ENCODE peak calls at places on chromosomes 12 and 14, in four cellular contexts. W is CD8-positive, alpha-beta T cell; K is HepG2; J is left ventricle myocardium inferior. F is an unnamed sample.

GRCh38 chr14:36365766-36366165 is 45.3 kb upstream of the MBIP start:
- DNase-seq in J (no peak), W (no peak), K (no peak), F (no peak)

GRCh38 chr12:94047781-94048567 is 100.4 kb upstream of the PLXNC1 start:
- DNase-seq in W (no peak), J (no peak), K (no peak), F (no peak)

GRCh38 chr12:1507308-1507707 is 87.1 kb downstream of the FBXL14 start:
- DNase-seq in K (no peak), J (no peak), W (no peak), F (no peak)

GRCh38 chr12:89960011-89960507 is 251.4 kb upstream of the ATP2B1 start:
- DNase-seq in W (no peak), J (no peak), K (no peak), F (peak; percentile 44)

GRCh38 chr12:124917135-124917840 is 2.8 kb upstream of the UBC start:
- DNase-seq in J (peak; percentile 97), K (peak; percentile 99), W (peak; percentile 91), F (peak; percentile 95)

GRCh38 chr12:115857923-115858322 is 419.6 kb downstream of the MED13L start:
- DNase-seq in W (no peak), J (peak; percentile 59), K (no peak), F (no peak)

GRCh38 chr12:109020750-109021380 is at the start of gene SVOP:
- DNase-seq in J (peak; percentile 82), W (no peak), K (peak; percentile 63), F (peak; percentile 23)

GRCh38 chr12:84874125-84874824 is 38.3 kb downstream of the SLC6A15 start:
- DNase-seq in K (peak; percentile 38), J (no peak), W (no peak), F (no peak)

GRCh38 chr12:42953021-42953420 is 363.5 kb upstream of the PRICKLE1 start:
- DNase-seq in J (no peak), W (no peak), K (no peak), F (no peak)

GRCh38 chr12:62192486-62193250 is 67.5 kb upstream of the USP15 start:
- DNase-seq in W (peak; percentile 60), K (peak; percentile 71), J (peak; percentile 15), F (peak; percentile 46)

GRCh38 chr12:1481326-1481725 is 113.1 kb downstream of the FBXL14 start:
- DNase-seq in K (no peak), W (no peak), J (no peak), F (no peak)

GRCh38 chr12:109763201-109763841 is 49.7 kb downstream of the FAM222A start:
- DNase-seq in J (no peak), K (no peak), W (peak; percentile 40), F (no peak)

GRCh38 chr14:36874396-36875138 is 212.9 kb downstream of the PAX9 start:
- DNase-seq in W (no peak), K (no peak), J (no peak), F (no peak)

GRCh38 chr14:63833728-63834127 is 19.1 kb upstream of the SYNE2 start:
- DNase-seq in J (no peak), W (no peak), K (no peak), F (no peak)

GRCh38 chr14:95504135-95505029 is 12.1 kb downstream of the SYNE3 start:
- DNase-seq in J (no peak), W (no peak), K (no peak), F (peak; percentile 56)

GRCh38 chr12:28340261-28340660 is 150.0 kb downstream of the CCDC91 start:
- DNase-seq in K (no peak), J (no peak), W (no peak), F (no peak)

GRCh38 chr12:110199360-110200123 is 75.4 kb downstream of the IFT81 start:
- DNase-seq in J (no peak), K (peak; percentile 88), W (no peak), F (peak; percentile 3)

GRCh38 chr14:24131549-24131966 is 1.1 kb downstream of the FITM1 start:
- DNase-seq in W (no peak), K (no peak), J (no peak), F (no peak)

GRCh38 chr12:103312742-103313354 is 182.9 kb downstream of the C12orf42 start:
- DNase-seq in J (no peak), W (no peak), K (no peak), F (no peak)

GRCh38 chr12:43278268-43278832 is 273.7 kb downstream of the ADAMTS20 start:
- DNase-seq in J (no peak), K (no peak), W (no peak), F (peak; percentile 17)

GRCh38 chr14:104277416-104278213 is 139.2 kb downstream of the KIF26A start:
- DNase-seq in K (no peak), W (no peak), J (peak; percentile 11), F (no peak)

GRCh38 chr12:104680070-104680469 is 223.3 kb downstream of the CHST11 start:
- DNase-seq in W (no peak), K (peak; percentile 11), J (no peak), F (no peak)

GRCh38 chr12:114774181-114774580 is 90.2 kb upstream of the TBX3 start:
- DNase-seq in W (no peak), J (no peak), K (peak; percentile 67), F (no peak)

GRCh38 chr12:108589028-108589839 is 8.7 kb downstream of the TMEM119 start:
- DNase-seq in K (no peak), J (no peak), W (no peak), F (no peak)

GRCh38 chr12:126668538-126668937 is 1598.4 kb upstream of the TMEM132C start:
- DNase-seq in W (no peak), K (no peak), J (no peak), F (no peak)

GRCh38 chr12:43318002-43318401 is 234.0 kb downstream of the ADAMTS20 start:
- DNase-seq in W (no peak), K (no peak), J (no peak), F (no peak)

GRCh38 chr14:100381386-100382105 is 58.4 kb downstream of the SLC25A47 start:
- DNase-seq in J (no peak), W (no peak), K (no peak), F (no peak)

GRCh38 chr12:32533971-32534590 is 134.7 kb downstream of the FGD4 start:
- DNase-seq in J (peak; percentile 31), W (no peak), K (peak; percentile 94), F (no peak)

GRCh38 chr14:44955528-44955927 is 6.2 kb downstream of the KLHL28 start:
- DNase-seq in W (no peak), J (no peak), K (no peak), F (no peak)

GRCh38 chr12:39816671-39817185 is 197.1 kb upstream of the ABCD2 start:
- DNase-seq in J (no peak), K (no peak), W (no peak), F (no peak)

GRCh38 chr12:138171-138897 is 71.8 kb downstream of the IQSEC3 start:
- DNase-seq in J (no peak), W (no peak), K (no peak), F (no peak)

GRCh38 chr12:120496353-120497340 is 734 bp downstream of the DYNLL1 start:
- DNase-seq in W (peak; percentile 57), J (peak; percentile 70), K (no peak), F (peak; percentile 63)

DNA sequence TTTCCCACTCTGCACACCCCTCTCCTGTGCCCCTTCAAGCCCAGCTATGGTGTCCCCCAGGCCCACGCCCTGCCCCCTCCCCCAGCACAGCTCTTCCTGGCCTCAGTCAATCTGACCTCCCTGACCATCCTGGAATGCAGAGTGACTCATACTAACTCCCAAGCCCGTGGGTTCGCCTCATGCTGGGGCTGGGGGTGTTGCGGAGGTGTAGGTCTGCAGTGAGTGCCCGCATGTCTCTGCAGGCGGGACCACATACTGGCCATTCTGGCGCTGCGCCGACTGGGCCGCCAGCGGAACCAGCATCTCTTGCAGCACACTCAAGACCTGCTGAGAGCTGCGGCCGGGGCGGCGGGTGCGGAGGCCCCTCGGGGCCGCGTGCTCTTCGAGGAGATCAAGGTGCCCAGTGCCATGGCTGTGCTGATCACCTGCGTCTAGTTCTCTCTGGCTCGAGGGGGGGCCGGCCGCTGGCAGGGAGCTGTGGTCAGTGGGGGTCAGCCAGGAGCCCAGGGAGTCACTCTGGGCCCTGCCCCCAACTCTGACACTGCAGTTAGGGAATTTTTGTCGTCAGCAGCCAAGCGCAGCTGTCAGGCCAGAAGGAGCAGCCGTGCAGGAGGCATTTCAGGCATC is 13.4 kb upstream of the TNFAIP2 start:
- DNase-seq in W (no peak), J (no peak), K (peak; percentile 73), F (no peak)
- H3K4me3 ChIP-seq in W (no peak overlapping the region), J (no peak overlapping the region), K (no peak overlapping the region), F (no peak overlapping the region)

GRCh38 chr12:29521951-29522350 is 24.5 kb upstream of the OVCH1 start:
- DNase-seq in W (no peak), K (no peak), J (no peak), F (no peak)

GRCh38 chr12:29518407-29518806 is 20.9 kb upstream of the OVCH1 start:
- DNase-seq in W (no peak), J (no peak), K (no peak), F (no peak)

GRCh38 chr12:29516431-29516875 is 19.0 kb upstream of the OVCH1 start:
- DNase-seq in W (no peak), J (no peak), K (no peak), F (no peak)

GRCh38 chr12:29519585-29520182 is 22.2 kb upstream of the OVCH1 start:
- DNase-seq in J (no peak), W (no peak), K (peak; percentile 28), F (no peak)

GRCh38 chr12:29517265-29517664 is 19.8 kb upstream of the OVCH1 start:
- DNase-seq in W (no peak), J (no peak), K (no peak), F (no peak)
- TF ChIP-seq CTCF in W (no peak), J (no peak), K (peak; percentile 48), F (peak; percentile 9)

DNA sequence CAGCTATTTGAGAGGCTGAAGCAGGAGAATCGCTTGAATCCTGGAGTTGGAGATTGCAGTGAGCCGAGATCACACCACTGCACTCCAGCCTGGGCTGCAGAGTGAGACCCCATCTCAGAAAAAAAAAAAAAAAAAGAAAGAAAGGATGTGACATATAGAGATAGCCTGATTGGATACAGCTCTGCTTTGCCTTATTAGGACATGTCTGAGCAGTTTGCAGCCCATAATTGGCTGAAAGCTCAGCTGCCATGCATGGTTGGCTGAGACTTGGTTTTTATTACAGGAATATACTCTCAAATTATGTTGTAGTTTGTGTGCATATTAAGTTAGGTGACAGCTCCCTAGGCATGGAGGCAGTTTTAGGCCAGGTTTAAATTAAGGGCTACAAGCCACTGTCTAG is 6.3 kb downstream of the TIGAR start:
- DNase-seq in K (no peak), W (no peak), J (no peak), F (no peak)
- H3K36me3 ChIP-seq in K (no peaks in the 10 kb centered on the region), W (peaks cover 6% of the 10 kb centered on the region), J (peaks cover 4% of the 10 kb centered on the region), F (peaks cover 7% of the 10 kb centered on the region)

DNA sequence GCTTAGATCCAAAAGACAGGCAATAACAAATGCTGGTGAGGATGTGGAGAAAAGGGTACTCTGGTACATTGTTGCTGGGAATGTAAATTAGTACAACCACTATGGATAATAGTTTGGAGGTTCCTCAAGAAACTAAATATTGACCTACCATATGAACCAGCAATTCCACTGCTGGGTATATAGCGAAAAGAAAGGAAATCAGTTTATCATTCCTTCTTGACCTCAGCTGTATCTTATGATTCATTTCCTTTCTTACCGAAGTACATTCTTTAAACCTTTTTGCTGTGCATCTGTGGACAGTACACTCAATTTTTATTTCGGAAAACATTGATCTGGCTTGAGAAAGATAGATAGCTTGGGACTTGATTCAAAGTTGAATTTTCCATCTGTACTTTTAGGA is 183.2 kb upstream of the LRFN5 start:
- DNase-seq in J (no peak), K (no peak), W (no peak), F (no peak)
- H3K4me3 ChIP-seq in J (no peak overlapping the region), K (no peak overlapping the region), W (no peak overlapping the region), F (no peak overlapping the region)

GRCh38 chr14:65103150-65103760 is 938 bp upstream of the MAX start:
- DNase-seq in K (peak; percentile 24), J (no peak), W (no peak), F (no peak)
- TF ChIP-seq CTCF in K (peak; percentile 50), J (no peak), W (no peak), F (peak; percentile 22)